ENCODE peak calls at places on chromosomes 6 and 20, in four cellular contexts. C is left cardiac atrium, Z is ACHN, E is left ventricle myocardium inferior. P is an unnamed sample.

GRCh38 chr6:108944707-108945685 is 96.8 kb downstream of the ARMC2 start:
- DNase-seq in C (peak), Z (peak), E (peak), P (no peak)

GRCh38 chr6:38933426-38933825 is 115.2 kb upstream of the GLP1R start:
- DNase-seq in C (no peak), Z (peak), E (no peak), P (no peak)

GRCh38 chr6:150599199-150600002 is at the start of gene PLEKHG1:
- DNase-seq in C (peak), Z (peak), E (peak), P (peak)

GRCh38 chr20:52191132-52191435 is 495 bp downstream of the ZFP64 start:
- DNase-seq in C (no peak), Z (no peak), E (no peak), P (no peak)

GRCh38 chr6:137709424-137710281 is 157.4 kb upstream of the TNFAIP3 start:
- DNase-seq in C (no peak), Z (no peak), E (no peak), P (no peak)

GRCh38 chr20:48406462-48407235 is 421.1 kb downstream of the PREX1 start:
- DNase-seq in C (no peak), Z (no peak), E (no peak), P (no peak)

GRCh38 chr6:83365931-83366330 is 64.9 kb downstream of the ME1 start:
- DNase-seq in C (no peak), Z (no peak), E (no peak), P (no peak)

GRCh38 chr6:17418281-17419188 is 25.1 kb downstream of the CAP2 start:
- DNase-seq in C (no peak), Z (peak), E (no peak), P (no peak)

GRCh38 chr6:72824833-72825232 is 203.0 kb downstream of the KCNQ5 start:
- DNase-seq in C (no peak), Z (peak), E (no peak), P (no peak)

GRCh38 chr20:48631114-48632016 is 196.4 kb downstream of the PREX1 start:
- DNase-seq in C (no peak), Z (no peak), E (no peak), P (no peak)

GRCh38 chr20:50848846-50849673 is 54.2 kb downstream of the BCAS4 start:
- DNase-seq in C (no peak), Z (no peak), E (no peak), P (peak)

GRCh38 chr20:34515484-34516037 is 661 bp upstream of the DYNLRB1 start:
- DNase-seq in C (peak), Z (peak), E (peak), P (peak)

GRCh38 chr20:32206383-32207210 is 946 bp downstream of the PLAGL2 start:
- DNase-seq in C (no peak), Z (no peak), E (no peak), P (no peak)

GRCh38 chr20:9949563-9949962 is 85.2 kb upstream of the ANKEF1 start:
- DNase-seq in C (no peak), Z (no peak), E (no peak), P (no peak)

GRCh38 chr6:80091506-80091905 is 15.0 kb upstream of the BCKDHB start:
- DNase-seq in C (no peak), Z (no peak), E (no peak), P (no peak)

GRCh38 chr6:53018443-53018842 is 23.4 kb upstream of the GSTA4 start:
- DNase-seq in C (no peak), Z (no peak), E (no peak), P (no peak)

GRCh38 chr20:59004493-59004762 is 2.6 kb downstream of the CTSZ start:
- DNase-seq in C (peak), Z (no peak), E (peak), P (peak)

GRCh38 chr6:69145062-69145461 is 510.0 kb downstream of the ADGRB3 start:
- DNase-seq in C (no peak), Z (no peak), E (no peak), P (no peak)

GRCh38 chr6:81451787-81452186 is 300.7 kb downstream of the TENT5A start:
- DNase-seq in C (no peak), Z (no peak), E (no peak), P (no peak)

GRCh38 chr6:14165091-14165490 is 47.5 kb downstream of the CD83 start:
- DNase-seq in C (no peak), Z (peak), E (no peak), P (no peak)

GRCh38 chr20:3590164-3590563 is 73.0 kb downstream of the GFRA4 start:
- DNase-seq in C (no peak), Z (no peak), E (no peak), P (no peak)

GRCh38 chr6:149107973-149108372 is 209.5 kb upstream of the TAB2 start:
- DNase-seq in C (no peak), Z (no peak), E (no peak), P (no peak)

GRCh38 chr6:38935051-38935450 is 113.5 kb upstream of the GLP1R start:
- DNase-seq in C (no peak), Z (no peak), E (no peak), P (no peak)

GRCh38 chr20:38961530-38962043 is 557 bp upstream of the DHX35 start:
- DNase-seq in C (no peak), Z (no peak), E (no peak), P (peak)

GRCh38 chr6:166766769-166767168 is 139.7 kb upstream of the RPS6KA2 start:
- DNase-seq in C (no peak), Z (no peak), E (no peak), P (no peak)

GRCh38 chr20:35451295-35451694 is 4.1 kb upstream of the CEP250 start:
- DNase-seq in C (no peak), Z (no peak), E (no peak), P (no peak)

GRCh38 chr6:142045380-142046270 is 87.1 kb upstream of the GJE1 start:
- DNase-seq in C (no peak), Z (peak), E (no peak), P (no peak)

GRCh38 chr6:11496152-11497060 is 41.1 kb upstream of the TMEM170B start:
- DNase-seq in C (peak), Z (peak), E (no peak), P (peak)

GRCh38 chr6:134452901-134453300 is 135.0 kb upstream of the SGK1 start:
- DNase-seq in C (no peak), Z (no peak), E (no peak), P (no peak)

GRCh38 chr20:55919319-55919718 is 86.0 kb downstream of the CBLN4 start:
- DNase-seq in C (no peak), Z (no peak), E (no peak), P (no peak)

GRCh38 chr6:129146836-129147366 is 264.0 kb downstream of the LAMA2 start:
- DNase-seq in C (no peak), Z (no peak), E (no peak), P (no peak)

GRCh38 chr20:51639206-51639832 is 96.8 kb upstream of the NFATC2 start:
- DNase-seq in C (peak), Z (peak), E (peak), P (peak)

GRCh38 chr20:15976047-15976731 is 597.1 kb downstream of the KIF16B start:
- DNase-seq in C (no peak), Z (no peak), E (no peak), P (no peak)

P was measured in thyroid gland.